ENCODE peak calls at places on chromosomes 2 and 18, in five cellular contexts. A, E, V, D and U are unnamed samples.

GRCh38 chr18:13614701-13615288 is 111.6 kb downstream of the FAM210A start:
- DNase-seq in V (peak), A (no peak), D (no peak), E (no peak), U (no peak)

GRCh38 chr2:69764286-69765058 is 22.5 kb downstream of the ANXA4 start:
- DNase-seq in V (no peak), D (peak), A (no peak), E (peak), U (no peak)

GRCh38 chr2:191183081-191183480 is 32.3 kb upstream of the STAT4 start:
- DNase-seq in D (no peak), E (no peak), A (no peak), V (no peak), U (no peak)

GRCh38 chr2:165725421-165725820 is 68.6 kb downstream of the GALNT3 start:
- DNase-seq in V (no peak), A (peak), D (peak), E (peak), U (no peak)

GRCh38 chr2:9408641-9409151 is 14.6 kb downstream of the ITGB1BP1 start:
- DNase-seq in E (no peak), A (no peak), D (peak), V (no peak), U (no peak)

GRCh38 chr2:35204325-35204724 is 1151.3 kb upstream of the CRIM1 start:
- DNase-seq in A (no peak), E (no peak), V (no peak), D (no peak), U (no peak)

GRCh38 chr2:240144649-240145261 is 4.3 kb upstream of the OTOS start:
- DNase-seq in V (no peak), E (no peak), A (no peak), D (no peak), U (no peak)

GRCh38 chr2:29066271-29066860 is 8.0 kb downstream of the PCARE start:
- DNase-seq in D (no peak), E (peak), A (peak), V (no peak), U (no peak)

GRCh38 chr2:85410584-85411404 is 628 bp upstream of the CAPG start:
- DNase-seq in D (no peak), E (no peak), A (no peak), V (no peak), U (no peak)

GRCh38 chr2:29314816-29315571 is 199.8 kb downstream of the CLIP4 start:
- DNase-seq in V (peak), D (peak), A (no peak), E (no peak), U (peak)

GRCh38 chr2:197800091-197800490 is 4.3 kb upstream of the PLCL1 start:
- DNase-seq in A (no peak), D (no peak), E (no peak), V (no peak), U (no peak)

GRCh38 chr2:221641181-221641871 is 69.2 kb upstream of the EPHA4 start:
- DNase-seq in A (peak), V (no peak), D (peak), E (no peak), U (no peak)

GRCh38 chr2:98457045-98457696 is 12.5 kb downstream of the INPP4A start:
- DNase-seq in E (peak), D (peak), A (peak), V (no peak), U (no peak)

GRCh38 chr2:183927367-183928355 is 670.7 kb upstream of the ZNF804A start:
- DNase-seq in V (no peak), D (peak), A (peak), E (peak), U (no peak)

GRCh38 chr2:146523218-146523617 is 1321.6 kb upstream of the ACVR2A start:
- DNase-seq in E (peak), A (peak), D (peak), V (no peak), U (no peak)

GRCh38 chr18:69186162-69186561 is 214.5 kb upstream of the DOK6 start:
- DNase-seq in A (no peak), E (no peak), V (no peak), D (no peak), U (no peak)

GRCh38 chr2:218402911-218403411 is 3.3 kb downstream of the CTDSP1 start:
- DNase-seq in D (no peak), E (no peak), V (no peak), A (no peak), U (no peak)

GRCh38 chr2:46669996-46670793 is 190.8 kb downstream of the TMEM247 start:
- DNase-seq in D (peak), V (no peak), A (peak), E (peak), U (no peak)

GRCh38 chr2:239245872-239246701 is 154.7 kb downstream of the HDAC4 start:
- DNase-seq in D (no peak), V (no peak), A (no peak), E (no peak), U (no peak)

GRCh38 chr2:58428286-58428552 is 187.1 kb upstream of the FANCL start:
- DNase-seq in E (no peak), D (no peak), V (no peak), A (no peak), U (no peak)

GRCh38 chr2:82182270-82182669 is 1877.7 kb upstream of the LRRTM1 start:
- DNase-seq in E (no peak), D (no peak), A (no peak), V (no peak), U (no peak)

GRCh38 chr2:69781321-69782248 is 39.7 kb downstream of the ANXA4 start:
- DNase-seq in V (no peak), E (no peak), D (no peak), A (no peak), U (no peak)

GRCh38 chr2:86764661-86765307 is 25.9 kb downstream of the CD8A start:
- DNase-seq in V (peak), A (peak), E (peak), D (peak), U (peak)

GRCh38 chr2:58106896-58107295 is 60.3 kb downstream of the VRK2 start:
- DNase-seq in D (no peak), E (peak), A (peak), V (no peak), U (no peak)

GRCh38 chr2:156319811-156320490 is 12.6 kb downstream of the NR4A2 start:
- DNase-seq in E (peak), A (peak), D (no peak), V (no peak), U (no peak)

DNA sequence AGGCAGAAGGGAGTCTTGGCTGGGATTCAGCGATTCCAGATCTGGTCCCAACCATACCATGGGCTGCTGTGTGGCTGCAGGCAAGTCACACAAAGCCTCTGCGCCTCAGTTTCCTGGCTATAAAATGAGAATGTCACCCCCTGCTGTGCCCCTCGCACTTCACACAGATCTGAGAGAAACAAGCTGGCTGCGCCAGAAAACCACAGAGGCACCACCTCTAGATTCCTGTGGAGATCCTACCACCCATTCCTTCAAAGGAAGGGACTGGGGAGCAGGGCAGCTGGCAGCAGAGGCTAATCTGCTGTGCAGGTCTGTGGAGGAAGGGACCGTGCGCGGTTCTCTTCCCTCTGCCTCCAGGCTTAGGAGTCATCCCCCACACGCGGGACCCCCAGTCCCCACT is 19.8 kb downstream of the NEURL3 start:
- DNase-seq in E (no peak), A (no peak), D (peak), V (no peak), U (no peak)
- H3K4me3 ChIP-seq in E (no peak), A (no peak), D (no peak), V (peak), U (no peak)

GRCh38 chr2:71332413-71332866 is 858 bp downstream of the ZNF638 start:
- DNase-seq in V (no peak), E (no peak), A (peak), D (peak), U (no peak)

GRCh38 chr2:71327916-71328315 is 3.7 kb upstream of the ZNF638 start:
- DNase-seq in V (no peak), D (no peak), A (no peak), E (no peak), U (no peak)

GRCh38 chr2:71331581-71332412 is at the start of gene ZNF638:
- DNase-seq in D (peak), E (peak), V (peak), A (peak), U (peak)

GRCh38 chr2:71330585-71331330 is 824 bp upstream of the ZNF638 start:
- DNase-seq in D (no peak), A (no peak), E (no peak), V (peak), U (no peak)

GRCh38 chr2:71330155-71330554 is 1.4 kb upstream of the ZNF638 start:
- DNase-seq in E (no peak), A (no peak), V (no peak), D (no peak), U (no peak)
- H3K4me3 ChIP-seq in E (no peak), A (no peak), V (no peak), D (no peak), U (no peak)

GRCh38 chr2:143083636-143084035 is 45.6 kb upstream of the ARHGAP15 start:
- DNase-seq in V (no peak), D (peak), E (peak), A (peak), U (peak)
- H3K4me3 ChIP-seq in V (no peak), D (no peak), E (peak), A (no peak), U (no peak)

GRCh38 chr2:205705511-205706397 is 23.5 kb downstream of the NRP2 start:
- DNase-seq in D (no peak), V (no peak), E (no peak), A (no peak), U (no peak)

GRCh38 chr2:205708231-205708631 is 25.9 kb downstream of the NRP2 start:
- DNase-seq in V (no peak), D (peak), E (peak), A (peak), U (no peak)

GRCh38 chr2:205704101-205704741 is 21.9 kb downstream of the NRP2 start:
- DNase-seq in D (peak), E (peak), A (no peak), V (no peak), U (no peak)

GRCh38 chr2:205709319-205709718 is 27.0 kb downstream of the NRP2 start:
- DNase-seq in A (no peak), E (no peak), V (no peak), D (no peak), U (no peak)

GRCh38 chr2:205706769-205707375 is 24.6 kb downstream of the NRP2 start:
- DNase-seq in E (peak), D (peak), A (peak), V (no peak), U (peak)
- H3K4me3 ChIP-seq in E (no peak), D (no peak), A (no peak), V (no peak), U (no peak)

DNA sequence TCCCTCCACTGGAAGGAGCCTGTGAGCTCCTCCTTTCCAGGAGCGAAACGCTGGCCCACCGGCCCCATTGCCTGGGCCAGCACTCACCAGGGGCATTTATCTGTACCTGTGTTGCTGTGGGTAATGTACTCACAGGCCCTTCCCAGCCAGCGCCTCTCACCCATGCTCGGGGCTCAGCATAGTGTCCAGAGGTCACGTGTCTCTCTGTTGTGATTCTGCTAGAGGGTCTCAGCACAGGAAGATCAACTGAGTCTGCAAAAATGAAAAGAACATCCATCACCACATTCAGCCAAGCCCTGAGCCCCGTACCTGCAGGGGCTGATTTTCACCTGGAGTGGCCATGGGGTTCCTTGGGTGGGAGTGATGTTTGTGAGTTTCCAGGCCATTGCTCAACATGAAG is 103.1 kb upstream of the TPO start:
- DNase-seq in V (no peak), E (no peak), D (no peak), A (no peak), U (no peak)
- H3K4me3 ChIP-seq in V (no peak), E (no peak), D (no peak), A (no peak), U (no peak)

GRCh38 chr2:233081731-233082221 is 21.6 kb downstream of the INPP5D start:
- DNase-seq in V (no peak), A (no peak), E (no peak), D (no peak), U (no peak)
- H3K4me3 ChIP-seq in V (peak), A (no peak), E (no peak), D (no peak), U (peak)

DNA sequence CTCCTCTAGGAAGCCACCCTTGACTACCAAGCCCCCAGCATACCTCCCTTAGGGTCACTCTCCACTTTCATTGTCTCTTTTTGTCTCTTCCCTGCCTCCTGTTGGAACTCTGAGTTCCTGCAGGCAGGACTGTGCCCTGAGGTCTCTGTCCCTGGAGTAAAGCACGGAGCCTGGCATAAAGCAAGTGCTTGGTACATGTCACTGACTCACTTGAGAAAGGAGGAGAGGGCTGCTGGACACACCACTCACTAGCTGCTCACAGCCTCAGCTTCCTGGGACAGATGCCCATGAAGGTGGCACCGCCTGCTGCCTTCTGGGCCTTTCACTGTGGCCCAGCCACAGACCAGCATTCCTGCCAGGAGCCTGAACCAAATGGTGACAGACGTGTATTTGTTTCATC is 64.4 kb downstream of the RPIA start:
- DNase-seq in A (no peak), E (no peak), V (no peak), D (no peak), U (no peak)
- H3K4me3 ChIP-seq in A (no peak), E (no peak), V (no peak), D (no peak), U (no peak)

GRCh38 chr2:64990823-64991222 is 1.6 kb downstream of the SLC1A4 start:
- DNase-seq in E (no peak), D (no peak), A (no peak), V (no peak), U (no peak)
- H3K4me3 ChIP-seq in E (peak), D (peak), A (peak), V (no peak), U (peak)

DNA sequence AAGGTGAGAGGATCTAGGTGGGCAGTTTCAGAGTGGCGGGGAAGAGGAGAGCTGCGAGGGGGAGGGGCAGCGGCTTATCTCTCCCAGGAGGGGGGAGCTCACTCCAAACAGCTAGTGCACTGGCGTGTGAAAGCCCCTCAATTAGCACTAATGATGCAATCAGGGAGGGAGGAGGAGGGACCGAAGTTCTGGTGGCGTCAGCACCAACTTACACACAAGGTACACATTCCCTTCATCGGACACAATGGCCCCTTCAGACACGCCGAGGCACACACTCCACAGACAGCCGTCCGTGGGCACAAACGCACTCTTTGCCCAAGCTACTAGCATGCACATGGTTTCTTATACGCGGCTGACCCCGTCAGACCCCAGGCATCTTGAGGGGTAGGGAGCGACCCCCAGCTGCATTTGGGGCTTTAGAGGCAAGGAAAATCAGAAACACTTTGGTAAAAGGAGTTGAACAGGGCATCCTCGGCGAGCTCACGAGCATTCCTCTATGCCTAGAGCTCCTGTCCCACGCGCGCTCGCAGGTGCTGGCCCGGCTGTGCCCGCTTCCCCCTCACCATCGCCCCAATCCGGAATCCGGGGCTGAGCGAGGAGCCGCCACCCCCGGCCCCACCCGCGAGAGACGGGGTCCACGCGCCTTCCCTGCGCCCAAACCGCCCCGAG is 868 bp upstream of the PKDCC start:
- DNase-seq in A (peak), E (no peak), V (no peak), D (no peak), U (no peak)
- H3K4me3 ChIP-seq in A (peak), E (peak), V (peak), D (peak), U (peak)

GRCh38 chr2:61889212-61889956 is 928 bp upstream of the CCT4 start:
- DNase-seq in A (no peak), D (no peak), V (no peak), E (no peak), U (no peak)
- H3K4me3 ChIP-seq in A (no peak), D (peak), V (no peak), E (no peak), U (peak)